ENCODE peak calls at places on chromosomes 4 and X, in four cellular contexts. One of them, this sample, is unnamed.

GRCh38 chr4:143411527-143412480 is 75.1 kb downstream of the GAB1 start:
- DNase-seq in prostate gland: no peak
- DNase-seq in GM23338: no peak
- DNase-seq in endothelial cell: no peak
- DNase-seq in this sample: no peak

GRCh38 chr4:23981328-23981727 is 91.5 kb upstream of the PPARGC1A start:
- DNase-seq in prostate gland: no peak
- DNase-seq in GM23338: no peak
- DNase-seq in endothelial cell: no peak
- DNase-seq in this sample: no peak

GRCh38 chrX:87975365-87975764 is 457.8 kb downstream of the KLHL4 start:
- DNase-seq in prostate gland: no peak
- DNase-seq in GM23338: no peak
- DNase-seq in endothelial cell: no peak
- DNase-seq in this sample: no peak

GRCh38 chrX:97310373-97310772 is 426.7 kb downstream of the RPA4 start:
- DNase-seq in prostate gland: no peak
- DNase-seq in GM23338: peak; percentile 87
- DNase-seq in endothelial cell: no peak
- DNase-seq in this sample: no peak

GRCh38 chr4:55269970-55270369 is 76.1 kb upstream of the SRD5A3 start:
- DNase-seq in prostate gland: no peak
- DNase-seq in GM23338: no peak
- DNase-seq in endothelial cell: peak; percentile 43
- DNase-seq in this sample: peak; percentile 8

GRCh38 chr4:144734522-144734921 is 88.6 kb downstream of the HHIP start:
- DNase-seq in prostate gland: no peak
- DNase-seq in GM23338: peak; percentile 33
- DNase-seq in endothelial cell: no peak
- DNase-seq in this sample: no peak

GRCh38 chr4:106869551-106869950 is 166.6 kb downstream of the DKK2 start:
- DNase-seq in prostate gland: no peak
- DNase-seq in GM23338: no peak
- DNase-seq in endothelial cell: no peak
- DNase-seq in this sample: no peak

GRCh38 chrX:53256446-53257041 is 24.8 kb downstream of the IQSEC2 start:
- DNase-seq in prostate gland: no peak
- DNase-seq in GM23338: peak; percentile 38
- DNase-seq in endothelial cell: no peak
- DNase-seq in this sample: peak; percentile 6

GRCh38 chr4:181645489-181645888 is 597.7 kb upstream of the TENM3 start:
- DNase-seq in prostate gland: no peak
- DNase-seq in GM23338: no peak
- DNase-seq in endothelial cell: no peak
- DNase-seq in this sample: no peak

GRCh38 chr4:126992910-126993309 is 639.8 kb upstream of the INTU start:
- DNase-seq in prostate gland: no peak
- DNase-seq in GM23338: no peak
- DNase-seq in endothelial cell: no peak
- DNase-seq in this sample: no peak

GRCh38 chr4:147094228-147094627 is 148.6 kb upstream of the TTC29 start:
- DNase-seq in prostate gland: no peak
- DNase-seq in GM23338: peak; percentile 37
- DNase-seq in endothelial cell: no peak
- DNase-seq in this sample: peak; percentile 40

GRCh38 chr4:7475207-7475606 is 40.5 kb upstream of the PSAPL1 start:
- DNase-seq in prostate gland: no peak
- DNase-seq in GM23338: no peak
- DNase-seq in endothelial cell: no peak
- DNase-seq in this sample: no peak

GRCh38 chr4:83691998-83692397 is 156.1 kb downstream of the GPAT3 start:
- DNase-seq in prostate gland: no peak
- DNase-seq in GM23338: no peak
- DNase-seq in endothelial cell: no peak
- DNase-seq in this sample: no peak

GRCh38 chr4:15425520-15425919 is 2.3 kb upstream of the C1QTNF7 start:
- DNase-seq in prostate gland: no peak
- DNase-seq in GM23338: no peak
- DNase-seq in endothelial cell: no peak
- DNase-seq in this sample: no peak

GRCh38 chr4:97504713-97505112 is 638.6 kb downstream of the STPG2 start:
- DNase-seq in prostate gland: no peak
- DNase-seq in GM23338: peak; percentile 12
- DNase-seq in endothelial cell: no peak
- DNase-seq in this sample: no peak

GRCh38 chr4:97493815-97494518 is 649.3 kb downstream of the STPG2 start:
- DNase-seq in prostate gland: no peak
- DNase-seq in GM23338: peak; percentile 48
- DNase-seq in endothelial cell: no peak
- DNase-seq in this sample: no peak

GRCh38 chr4:97496298-97496873 is 646.9 kb downstream of the STPG2 start:
- DNase-seq in prostate gland: peak; percentile 28
- DNase-seq in GM23338: no peak
- DNase-seq in endothelial cell: no peak
- DNase-seq in this sample: no peak

GRCh38 chr4:97500423-97500822 is 642.9 kb downstream of the STPG2 start:
- DNase-seq in prostate gland: no peak
- DNase-seq in GM23338: no peak
- DNase-seq in endothelial cell: no peak
- DNase-seq in this sample: no peak

DNA sequence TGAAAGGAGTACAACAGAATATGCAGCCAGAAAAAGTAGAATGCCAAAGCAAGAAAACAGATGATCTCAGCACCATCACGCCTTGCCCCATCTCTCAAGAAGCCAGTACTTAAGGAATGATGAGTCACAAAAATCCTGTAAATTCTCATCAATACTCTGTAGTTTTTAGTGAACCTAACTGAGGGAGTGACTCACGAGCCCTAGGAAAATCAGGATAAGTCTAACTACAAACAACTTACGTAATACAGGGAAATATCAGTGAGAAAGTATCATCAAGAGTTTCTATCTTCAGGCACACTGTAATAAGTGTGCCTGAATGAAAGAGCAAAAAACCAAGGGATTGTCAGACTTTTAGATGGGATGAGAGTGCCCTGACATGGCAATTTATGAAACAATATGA is 644.4 kb downstream of the STPG2 start:
- DNase-seq in prostate gland: no peak
- DNase-seq in GM23338: no peak
- DNase-seq in endothelial cell: no peak
- DNase-seq in this sample: no peak
- TF ChIP-seq CTCF in prostate gland: no peak
- TF ChIP-seq CTCF in GM23338: no peak
- TF ChIP-seq CTCF in endothelial cell: no peak
- TF ChIP-seq CTCF in this sample: no peak

DNA sequence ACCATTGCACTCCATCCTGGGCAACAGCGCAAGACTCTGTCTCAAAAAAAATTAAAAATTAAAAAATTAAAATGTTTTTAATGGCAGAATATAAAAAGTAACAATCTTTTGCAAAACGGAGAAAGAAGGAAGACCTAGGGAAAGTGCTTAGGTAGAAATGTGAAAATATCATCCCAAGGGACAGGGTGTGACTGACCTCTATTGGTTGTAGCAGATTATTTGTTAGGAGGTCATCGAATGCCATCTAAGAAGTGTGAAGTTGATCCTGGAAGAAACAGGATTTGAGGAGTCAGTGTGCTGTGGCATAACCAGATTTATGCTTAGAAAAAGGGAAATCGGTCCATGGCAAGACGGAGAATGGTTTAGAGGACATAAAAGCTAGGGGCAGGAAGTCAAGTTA is 18.1 kb upstream of the C4orf36 start:
- DNase-seq in prostate gland: no peak
- DNase-seq in GM23338: no peak
- DNase-seq in endothelial cell: no peak
- DNase-seq in this sample: no peak
- TF ChIP-seq CTCF in prostate gland: no peak
- TF ChIP-seq CTCF in GM23338: peak; percentile 53
- TF ChIP-seq CTCF in endothelial cell: no peak
- TF ChIP-seq CTCF in this sample: no peak

GRCh38 chr4:33650036-33650435 is 2594.3 kb downstream of the ARAP2 start:
- DNase-seq in prostate gland: no peak
- DNase-seq in GM23338: no peak
- DNase-seq in endothelial cell: no peak
- DNase-seq in this sample: no peak

GRCh38 chr4:33649015-33649414 is 2595.3 kb downstream of the ARAP2 start:
- DNase-seq in prostate gland: no peak
- DNase-seq in GM23338: peak; percentile 49
- DNase-seq in endothelial cell: peak; percentile 10
- DNase-seq in this sample: no peak
- TF ChIP-seq CTCF in prostate gland: no peak
- TF ChIP-seq CTCF in GM23338: peak; percentile 79
- TF ChIP-seq CTCF in endothelial cell: peak; percentile 10
- TF ChIP-seq CTCF in this sample: peak; percentile 38

GRCh38 chr4:3082915-3083515 is 8.5 kb downstream of the HTT start:
- DNase-seq in prostate gland: no peak
- DNase-seq in GM23338: no peak
- DNase-seq in endothelial cell: no peak
- DNase-seq in this sample: no peak
- TF ChIP-seq CTCF in prostate gland: no peak
- TF ChIP-seq CTCF in GM23338: no peak
- TF ChIP-seq CTCF in endothelial cell: no peak
- TF ChIP-seq CTCF in this sample: no peak

DNA sequence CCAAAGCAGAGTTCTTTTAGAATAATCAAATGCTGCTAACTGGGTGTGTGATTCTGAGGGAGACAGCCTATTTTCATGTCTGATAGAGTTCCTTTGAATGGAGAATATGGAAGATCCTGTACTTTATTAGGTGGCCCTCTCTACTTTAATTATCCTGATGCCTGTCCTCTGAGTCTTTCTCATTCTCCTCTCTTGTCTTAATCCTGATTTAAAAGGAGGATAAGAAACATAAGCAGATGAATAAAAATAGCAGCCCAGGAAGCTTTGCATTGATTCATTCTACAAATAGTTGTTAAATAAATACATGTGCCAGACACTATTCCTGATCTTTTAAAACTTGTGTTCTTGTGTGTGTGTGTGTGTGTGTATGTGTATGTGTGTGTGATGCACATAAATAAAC is 387.3 kb downstream of the SPRY1 start:
- DNase-seq in prostate gland: no peak
- DNase-seq in GM23338: no peak
- DNase-seq in endothelial cell: no peak
- DNase-seq in this sample: no peak
- TF ChIP-seq CTCF in prostate gland: no peak
- TF ChIP-seq CTCF in GM23338: no peak
- TF ChIP-seq CTCF in endothelial cell: no peak
- TF ChIP-seq CTCF in this sample: no peak

GRCh38 chr4:184441461-184442392 is 32.6 kb downstream of the IRF2 start:
- DNase-seq in prostate gland: no peak
- DNase-seq in GM23338: peak; percentile 62
- DNase-seq in endothelial cell: peak; percentile 28
- DNase-seq in this sample: no peak
- TF ChIP-seq CTCF in prostate gland: no peak
- TF ChIP-seq CTCF in GM23338: no peak
- TF ChIP-seq CTCF in endothelial cell: no peak
- TF ChIP-seq CTCF in this sample: no peak

DNA sequence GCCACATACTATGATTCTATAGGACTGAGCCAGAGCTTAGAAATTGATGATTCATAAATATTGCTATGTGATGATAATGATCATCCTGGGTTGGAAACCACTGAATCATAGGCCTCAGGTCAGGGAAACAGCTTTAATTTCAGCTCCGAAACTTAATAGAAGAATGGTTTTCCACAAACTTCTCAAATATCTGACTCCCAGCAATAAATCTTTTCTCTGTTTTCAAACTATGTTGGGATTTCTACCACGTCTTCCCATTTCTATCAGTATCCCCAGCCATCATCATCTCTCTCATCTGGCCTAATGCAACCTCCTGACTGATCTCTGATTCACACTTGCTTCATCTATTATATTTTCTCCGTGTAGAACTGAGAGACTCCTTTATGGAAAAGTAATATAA is 521.8 kb upstream of the AGA start:
- DNase-seq in prostate gland: no peak
- DNase-seq in GM23338: no peak
- DNase-seq in endothelial cell: no peak
- DNase-seq in this sample: no peak
- TF ChIP-seq CTCF in prostate gland: no peak
- TF ChIP-seq CTCF in GM23338: no peak
- TF ChIP-seq CTCF in endothelial cell: no peak
- TF ChIP-seq CTCF in this sample: no peak

GRCh38 chr4:95159384-95159783 is 389.4 kb downstream of the UNC5C start:
- DNase-seq in prostate gland: no peak
- DNase-seq in GM23338: no peak
- DNase-seq in endothelial cell: no peak
- DNase-seq in this sample: no peak

GRCh38 chr4:95158045-95158444 is 390.7 kb downstream of the UNC5C start:
- DNase-seq in prostate gland: no peak
- DNase-seq in GM23338: no peak
- DNase-seq in endothelial cell: no peak
- DNase-seq in this sample: no peak

GRCh38 chr4:95155759-95156451 is 392.9 kb downstream of the UNC5C start:
- DNase-seq in prostate gland: no peak
- DNase-seq in GM23338: peak; percentile 62
- DNase-seq in endothelial cell: no peak
- DNase-seq in this sample: no peak

GRCh38 chr4:95158626-95159025 is 390.1 kb downstream of the UNC5C start:
- DNase-seq in prostate gland: no peak
- DNase-seq in GM23338: no peak
- DNase-seq in endothelial cell: no peak
- DNase-seq in this sample: no peak

GRCh38 chr4:95156452-95156765 is 392.4 kb downstream of the UNC5C start:
- DNase-seq in prostate gland: no peak
- DNase-seq in GM23338: no peak
- DNase-seq in endothelial cell: no peak
- DNase-seq in this sample: no peak
- TF ChIP-seq CTCF in prostate gland: no peak
- TF ChIP-seq CTCF in GM23338: no peak
- TF ChIP-seq CTCF in endothelial cell: peak; percentile 4
- TF ChIP-seq CTCF in this sample: no peak

DNA sequence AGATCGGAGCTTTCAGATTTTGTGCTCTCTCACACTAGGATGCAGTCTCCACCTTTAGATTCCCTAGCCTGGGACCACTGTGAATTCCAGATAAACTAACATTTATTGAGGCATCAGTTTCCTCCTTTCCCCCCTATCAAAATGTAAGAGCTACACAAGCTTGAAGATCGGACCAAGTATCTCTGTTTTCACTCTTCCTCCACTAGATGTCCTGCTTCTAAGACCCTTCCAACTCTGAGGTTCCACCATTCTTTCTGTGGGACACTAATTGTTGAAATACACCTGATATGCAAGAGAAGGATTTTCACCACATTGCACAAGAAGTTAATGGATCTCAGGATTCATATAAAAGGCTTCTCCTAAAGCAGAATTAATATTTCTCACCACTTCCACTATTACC is 43.0 kb upstream of the PHOX2B start:
- DNase-seq in prostate gland: no peak
- DNase-seq in GM23338: no peak
- DNase-seq in endothelial cell: no peak
- DNase-seq in this sample: no peak
- TF ChIP-seq CTCF in prostate gland: no peak
- TF ChIP-seq CTCF in GM23338: peak; percentile 53
- TF ChIP-seq CTCF in endothelial cell: no peak
- TF ChIP-seq CTCF in this sample: no peak

GRCh38 chrX:3540105-3540504 is 173.3 kb downstream of the PRKX start:
- DNase-seq in prostate gland: peak; percentile 7
- DNase-seq in GM23338: no peak
- DNase-seq in endothelial cell: no peak
- DNase-seq in this sample: no peak
- TF ChIP-seq CTCF in prostate gland: no peak
- TF ChIP-seq CTCF in GM23338: no peak
- TF ChIP-seq CTCF in endothelial cell: no peak
- TF ChIP-seq CTCF in this sample: no peak